ENCODE peak calls at places on chromosomes 16 and 17, in nine cellular contexts. One of them, this sample, is unnamed.

GRCh38 chr16:86978445-86979030 is 338.7 kb downstream of the C16orf95 start:
- DNase-seq in epithelial cell of esophagus: no peak
- DNase-seq in fibroblast of lung: no peak
- DNase-seq in neuronal stem cell: no peak
- DNase-seq in transverse colon: no peak
- DNase-seq in cardiac fibroblast: no peak
- DNase-seq in lower leg skin: no peak
- DNase-seq in endodermal cell: no peak
- DNase-seq in AG04450: no peak
- DNase-seq in this sample: no peak

GRCh38 chr16:71722801-71723536 is 1.5 kb downstream of the PHLPP2 start:
- DNase-seq in neuronal stem cell: peak
- DNase-seq in endodermal cell: peak
- DNase-seq in AG04450: no peak
- DNase-seq in cardiac fibroblast: peak
- DNase-seq in fibroblast of lung: peak
- DNase-seq in transverse colon: peak
- DNase-seq in lower leg skin: peak
- DNase-seq in epithelial cell of esophagus: peak
- DNase-seq in this sample: peak

GRCh38 chr16:1559446-1559975 is 26.0 kb downstream of the TMEM204 start:
- DNase-seq in transverse colon: no peak
- DNase-seq in cardiac fibroblast: no peak
- DNase-seq in fibroblast of lung: no peak
- DNase-seq in endodermal cell: no peak
- DNase-seq in lower leg skin: no peak
- DNase-seq in AG04450: no peak
- DNase-seq in neuronal stem cell: no peak
- DNase-seq in epithelial cell of esophagus: no peak
- DNase-seq in this sample: no peak

GRCh38 chr17:4010754-4011153 is 46.5 kb upstream of the ATP2A3 start:
- DNase-seq in endodermal cell: no peak
- DNase-seq in epithelial cell of esophagus: no peak
- DNase-seq in cardiac fibroblast: no peak
- DNase-seq in fibroblast of lung: no peak
- DNase-seq in lower leg skin: no peak
- DNase-seq in AG04450: no peak
- DNase-seq in transverse colon: no peak
- DNase-seq in neuronal stem cell: no peak
- DNase-seq in this sample: no peak

GRCh38 chr16:11129378-11129781 is 126.6 kb downstream of the SOCS1 start:
- DNase-seq in endodermal cell: no peak
- DNase-seq in epithelial cell of esophagus: no peak
- DNase-seq in AG04450: no peak
- DNase-seq in lower leg skin: no peak
- DNase-seq in fibroblast of lung: no peak
- DNase-seq in transverse colon: no peak
- DNase-seq in cardiac fibroblast: peak
- DNase-seq in neuronal stem cell: no peak
- DNase-seq in this sample: peak

GRCh38 chr17:19940722-19941464 is 36.7 kb downstream of the AKAP10 start:
- DNase-seq in endodermal cell: peak
- DNase-seq in cardiac fibroblast: peak
- DNase-seq in AG04450: no peak
- DNase-seq in lower leg skin: no peak
- DNase-seq in epithelial cell of esophagus: peak
- DNase-seq in fibroblast of lung: peak
- DNase-seq in neuronal stem cell: no peak
- DNase-seq in transverse colon: no peak
- DNase-seq in this sample: peak

GRCh38 chr16:7278636-7279035 is 54.0 kb upstream of the RBFOX1 start:
- DNase-seq in AG04450: no peak
- DNase-seq in transverse colon: no peak
- DNase-seq in neuronal stem cell: no peak
- DNase-seq in lower leg skin: no peak
- DNase-seq in fibroblast of lung: no peak
- DNase-seq in epithelial cell of esophagus: no peak
- DNase-seq in cardiac fibroblast: no peak
- DNase-seq in endodermal cell: no peak
- DNase-seq in this sample: no peak

GRCh38 chr17:66776999-66777688 is 57.8 kb upstream of the CACNG5 start:
- DNase-seq in cardiac fibroblast: no peak
- DNase-seq in epithelial cell of esophagus: peak
- DNase-seq in fibroblast of lung: peak
- DNase-seq in AG04450: no peak
- DNase-seq in neuronal stem cell: no peak
- DNase-seq in transverse colon: no peak
- DNase-seq in lower leg skin: no peak
- DNase-seq in endodermal cell: no peak
- DNase-seq in this sample: no peak

GRCh38 chr16:35565626-35566025 is 2106.2 kb downstream of the TP53TG3F start:
- DNase-seq in AG04450: no peak
- DNase-seq in lower leg skin: no peak
- DNase-seq in epithelial cell of esophagus: peak
- DNase-seq in neuronal stem cell: no peak
- DNase-seq in fibroblast of lung: no peak
- DNase-seq in endodermal cell: no peak
- DNase-seq in transverse colon: no peak
- DNase-seq in cardiac fibroblast: no peak
- DNase-seq in this sample: no peak

GRCh38 chr17:4708436-4708835 is 2.0 kb upstream of the ARRB2 start:
- DNase-seq in epithelial cell of esophagus: no peak
- DNase-seq in AG04450: no peak
- DNase-seq in cardiac fibroblast: peak
- DNase-seq in neuronal stem cell: no peak
- DNase-seq in fibroblast of lung: no peak
- DNase-seq in transverse colon: no peak
- DNase-seq in lower leg skin: no peak
- DNase-seq in endodermal cell: peak
- DNase-seq in this sample: no peak

GRCh38 chr17:61369751-61370150 is 29.9 kb upstream of the TBX2 start:
- DNase-seq in lower leg skin: no peak
- DNase-seq in AG04450: no peak
- DNase-seq in transverse colon: no peak
- DNase-seq in cardiac fibroblast: no peak
- DNase-seq in endodermal cell: no peak
- DNase-seq in epithelial cell of esophagus: no peak
- DNase-seq in fibroblast of lung: no peak
- DNase-seq in neuronal stem cell: no peak
- DNase-seq in this sample: no peak

GRCh38 chr17:2929881-2930533 is 133.4 kb downstream of the OR1D5 start:
- DNase-seq in fibroblast of lung: peak
- DNase-seq in endodermal cell: peak
- DNase-seq in neuronal stem cell: peak
- DNase-seq in epithelial cell of esophagus: peak
- DNase-seq in AG04450: no peak
- DNase-seq in lower leg skin: no peak
- DNase-seq in cardiac fibroblast: peak
- DNase-seq in transverse colon: peak
- DNase-seq in this sample: no peak

GRCh38 chr17:1629647-1630310 is 1.1 kb upstream of the SLC43A2 start:
- DNase-seq in transverse colon: peak
- DNase-seq in endodermal cell: peak
- DNase-seq in AG04450: no peak
- DNase-seq in cardiac fibroblast: peak
- DNase-seq in lower leg skin: no peak
- DNase-seq in epithelial cell of esophagus: peak
- DNase-seq in neuronal stem cell: no peak
- DNase-seq in fibroblast of lung: no peak
- DNase-seq in this sample: peak

GRCh38 chr16:30874244-30874820 is 19.5 kb downstream of the BCL7C start:
- DNase-seq in neuronal stem cell: no peak
- DNase-seq in lower leg skin: no peak
- DNase-seq in endodermal cell: no peak
- DNase-seq in transverse colon: peak
- DNase-seq in epithelial cell of esophagus: no peak
- DNase-seq in fibroblast of lung: no peak
- DNase-seq in cardiac fibroblast: no peak
- DNase-seq in AG04450: no peak
- DNase-seq in this sample: no peak

DNA sequence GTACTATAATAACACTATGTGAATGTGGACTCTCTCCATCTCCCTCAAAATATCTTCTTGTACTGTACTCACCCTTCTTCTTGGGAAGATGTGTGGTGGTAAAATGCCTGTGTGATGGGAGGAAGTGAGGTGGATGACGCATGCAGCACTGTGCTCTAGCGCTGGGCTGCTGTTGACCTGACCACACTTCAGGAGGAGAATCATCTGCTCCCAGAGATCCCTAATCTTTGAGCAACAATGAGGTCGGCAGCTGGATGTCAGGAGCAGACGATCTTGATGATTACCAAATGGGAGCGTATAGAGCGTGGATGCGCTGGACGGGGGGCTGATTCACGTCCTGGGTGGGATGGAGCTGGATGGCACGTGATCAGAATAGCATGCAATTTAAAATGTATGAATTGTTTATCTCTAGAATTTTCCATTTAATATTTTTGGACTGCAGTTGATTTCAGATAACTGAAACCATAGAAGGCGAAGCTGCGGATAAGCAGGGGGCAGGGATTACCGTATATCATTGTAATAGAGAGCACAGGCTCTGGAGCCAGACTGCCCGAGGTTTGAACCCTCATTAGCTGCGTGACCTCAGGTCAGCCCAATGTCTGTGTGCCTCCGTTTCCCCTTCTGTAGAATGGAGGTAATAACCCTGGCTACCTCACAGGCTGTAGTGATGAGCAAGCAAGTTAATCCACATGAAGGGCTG is 23.7 kb upstream of the CYLD start:
- DNase-seq in AG04450: no peak
- DNase-seq in transverse colon: no peak
- DNase-seq in cardiac fibroblast: peak
- DNase-seq in endodermal cell: no peak
- DNase-seq in lower leg skin: no peak
- DNase-seq in epithelial cell of esophagus: no peak
- DNase-seq in fibroblast of lung: no peak
- DNase-seq in neuronal stem cell: no peak
- DNase-seq in this sample: no peak
- H3K4me3 ChIP-seq in AG04450: peak
- H3K4me3 ChIP-seq in transverse colon: no peak
- H3K4me3 ChIP-seq in cardiac fibroblast: no peak
- H3K4me3 ChIP-seq in endodermal cell: no peak
- H3K4me3 ChIP-seq in lower leg skin: no peak
- H3K4me3 ChIP-seq in epithelial cell of esophagus: no peak
- H3K4me3 ChIP-seq in fibroblast of lung: no peak
- H3K4me3 ChIP-seq in neuronal stem cell: no peak
- H3K4me3 ChIP-seq in this sample: peak

DNA sequence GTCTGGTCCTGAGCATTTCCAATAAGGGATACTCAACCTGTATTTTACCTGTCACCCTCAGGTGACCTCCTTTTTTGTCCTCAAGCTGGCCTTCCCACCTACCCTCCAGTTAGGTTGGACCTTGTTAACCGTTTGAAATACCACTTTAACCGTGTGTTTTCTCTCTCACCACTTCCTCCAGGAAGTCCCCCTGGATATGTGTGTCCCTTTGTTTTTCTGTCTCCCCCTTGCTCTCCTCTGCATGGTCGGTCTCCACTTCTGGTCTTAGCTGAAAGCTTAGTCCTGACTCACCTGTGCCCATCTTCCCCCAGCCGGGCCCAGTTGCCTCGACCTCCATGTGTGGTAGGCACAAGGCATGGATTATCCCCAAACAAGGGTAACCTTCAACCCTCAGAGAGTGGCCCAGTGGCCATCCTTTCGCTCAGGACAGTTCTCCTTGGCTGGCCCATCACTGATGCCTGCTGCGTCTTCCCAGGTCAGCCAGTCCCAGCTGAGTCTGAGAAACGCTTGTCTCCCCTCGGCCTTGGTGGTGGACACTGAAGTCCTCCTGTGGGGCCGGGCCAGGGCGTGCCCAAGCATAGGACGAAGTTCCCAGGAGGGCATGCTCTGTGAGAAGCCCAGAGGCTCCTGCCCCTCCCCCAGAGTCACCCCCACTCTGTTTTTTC is 20.0 kb downstream of the LASP1 start:
- DNase-seq in neuronal stem cell: no peak
- DNase-seq in transverse colon: no peak
- DNase-seq in epithelial cell of esophagus: no peak
- DNase-seq in cardiac fibroblast: no peak
- DNase-seq in endodermal cell: no peak
- DNase-seq in lower leg skin: no peak
- DNase-seq in fibroblast of lung: no peak
- DNase-seq in AG04450: no peak
- DNase-seq in this sample: no peak
- H3K4me3 ChIP-seq in neuronal stem cell: no peak
- H3K4me3 ChIP-seq in transverse colon: no peak
- H3K4me3 ChIP-seq in epithelial cell of esophagus: no peak
- H3K4me3 ChIP-seq in cardiac fibroblast: no peak
- H3K4me3 ChIP-seq in endodermal cell: no peak
- H3K4me3 ChIP-seq in lower leg skin: no peak
- H3K4me3 ChIP-seq in fibroblast of lung: no peak
- H3K4me3 ChIP-seq in AG04450: no peak
- H3K4me3 ChIP-seq in this sample: no peak

DNA sequence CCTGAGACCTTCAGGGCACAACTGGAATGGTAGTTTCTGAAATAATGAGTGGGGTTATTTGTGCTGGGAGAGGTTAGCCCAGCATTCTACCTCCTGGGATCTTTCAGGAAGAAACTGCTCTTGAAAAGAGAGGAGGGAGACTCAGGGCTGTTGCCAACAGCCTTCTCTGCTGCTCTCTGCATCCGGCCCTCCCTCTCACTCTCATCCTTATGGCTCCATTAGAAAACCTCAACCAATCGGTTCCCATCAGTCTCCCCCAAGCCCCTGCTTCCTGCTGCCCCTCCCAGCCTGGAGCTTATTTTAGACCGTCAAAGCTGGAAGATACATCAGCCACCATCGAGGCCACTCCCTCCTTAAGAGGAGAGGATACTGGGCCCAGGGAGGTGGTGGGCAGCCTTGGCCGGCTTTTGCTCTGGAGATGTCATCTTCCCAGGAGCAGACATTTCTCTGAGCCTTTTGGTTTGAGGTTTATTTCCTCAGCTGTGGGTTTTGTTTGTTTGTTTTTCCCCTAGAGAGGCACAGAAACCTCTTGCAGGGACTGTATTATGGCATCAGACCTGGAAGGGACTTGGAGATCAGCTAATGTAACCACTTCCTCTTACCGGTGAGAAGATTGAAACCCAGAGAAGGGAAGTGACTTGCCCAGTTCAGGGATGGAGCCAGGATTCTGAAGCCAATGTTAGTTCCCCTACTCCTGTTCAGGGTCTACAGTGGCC is 2.7 kb downstream of the MPRIP start:
- DNase-seq in fibroblast of lung: peak
- DNase-seq in cardiac fibroblast: peak
- DNase-seq in endodermal cell: peak
- DNase-seq in lower leg skin: peak
- DNase-seq in AG04450: peak
- DNase-seq in neuronal stem cell: no peak
- DNase-seq in transverse colon: no peak
- DNase-seq in epithelial cell of esophagus: peak
- DNase-seq in this sample: peak
- H3K4me3 ChIP-seq in fibroblast of lung: peak
- H3K4me3 ChIP-seq in cardiac fibroblast: peak
- H3K4me3 ChIP-seq in endodermal cell: peak
- H3K4me3 ChIP-seq in lower leg skin: no peak
- H3K4me3 ChIP-seq in AG04450: peak
- H3K4me3 ChIP-seq in neuronal stem cell: no peak
- H3K4me3 ChIP-seq in transverse colon: no peak
- H3K4me3 ChIP-seq in epithelial cell of esophagus: peak
- H3K4me3 ChIP-seq in this sample: peak

DNA sequence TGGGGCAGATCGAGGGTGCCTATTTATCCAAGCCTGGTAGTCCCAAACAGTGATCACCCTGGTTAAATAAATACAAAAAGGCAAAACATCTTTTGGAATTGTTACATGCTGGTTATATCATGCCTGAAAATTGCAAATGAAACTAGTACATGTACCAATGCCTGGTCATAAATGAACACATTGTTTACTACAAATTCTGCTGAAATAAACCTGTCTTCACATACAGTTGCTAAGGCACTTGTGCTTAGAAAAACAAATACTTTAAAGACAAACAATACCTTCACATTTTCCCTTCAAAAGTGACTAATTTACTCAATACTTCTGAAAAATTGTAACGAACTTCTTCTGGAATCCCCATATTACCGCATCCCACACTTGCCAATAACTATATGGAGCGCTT is 264.3 kb downstream of the NTN1 start:
- DNase-seq in neuronal stem cell: no peak
- DNase-seq in AG04450: no peak
- DNase-seq in fibroblast of lung: no peak
- DNase-seq in transverse colon: no peak
- DNase-seq in lower leg skin: no peak
- DNase-seq in epithelial cell of esophagus: no peak
- DNase-seq in endodermal cell: no peak
- DNase-seq in cardiac fibroblast: no peak
- DNase-seq in this sample: no peak
- H3K4me3 ChIP-seq in neuronal stem cell: no peak
- H3K4me3 ChIP-seq in AG04450: no peak
- H3K4me3 ChIP-seq in fibroblast of lung: peak
- H3K4me3 ChIP-seq in transverse colon: no peak
- H3K4me3 ChIP-seq in lower leg skin: no peak
- H3K4me3 ChIP-seq in epithelial cell of esophagus: no peak
- H3K4me3 ChIP-seq in endodermal cell: no peak
- H3K4me3 ChIP-seq in cardiac fibroblast: no peak
- H3K4me3 ChIP-seq in this sample: no peak